ENCODE peak calls at places on chromosomes 5 and 9, in six cellular contexts. I is breast epithelium, L is upper lobe of right lung, R is cardiac muscle cell, Y is neuronal stem cell, Q is tibial nerve. J is an unnamed sample. For H3K9me3 and H3K4me1, the result is how much of the 10 kb centered on the place peaks cover.

GRCh38 chr5:38201158-38201557 is 57.2 kb upstream of the EGFLAM start:
- DNase-seq in I (no peak), L (no peak), R (no peak), Y (no peak), Q (no peak), J (no peak)

GRCh38 chr5:142537938-142538337 is 148.0 kb downstream of the FGF1 start:
- DNase-seq in I (no peak), L (no peak), R (no peak), Y (no peak), Q (no peak), J (no peak)

GRCh38 chr9:79477955-79478751 is 93.6 kb upstream of the TLE4 start:
- DNase-seq in I (no peak), L (no peak), R (peak), Y (peak), Q (no peak), J (peak)

GRCh38 chr5:165928971-165929370 is 2362.5 kb upstream of the WWC1 start:
- DNase-seq in I (no peak), L (no peak), R (no peak), Y (no peak), Q (no peak), J (no peak)

GRCh38 chr5:178365501-178366440 is 133.2 kb upstream of the PHYKPL start:
- DNase-seq in I (no peak), L (no peak), R (no peak), Y (no peak), Q (no peak), J (no peak)

GRCh38 chr9:18075253-18075977 is 398.5 kb upstream of the ADAMTSL1 start:
- DNase-seq in I (no peak), L (no peak), R (no peak), Y (no peak), Q (no peak), J (no peak)

GRCh38 chr5:9519537-9519936 is 26.3 kb downstream of the SEMA5A start:
- DNase-seq in I (no peak), L (no peak), R (no peak), Y (no peak), Q (no peak), J (no peak)

GRCh38 chr5:15007549-15008142 is 136.1 kb upstream of the ANKH start:
- DNase-seq in I (no peak), L (no peak), R (no peak), Y (no peak), Q (no peak), J (no peak)

GRCh38 chr5:133325834-133326233 is 274.0 kb downstream of the HSPA4 start:
- DNase-seq in I (no peak), L (no peak), R (no peak), Y (no peak), Q (no peak), J (no peak)

GRCh38 chr5:103271570-103272289 is 13.2 kb downstream of the MACIR start:
- DNase-seq in I (no peak), L (no peak), R (no peak), Y (no peak), Q (no peak), J (no peak)

GRCh38 chr9:109817146-109817845 is 37.3 kb downstream of the PALM2AKAP2 start:
- DNase-seq in I (no peak), L (no peak), R (no peak), Y (no peak), Q (no peak), J (no peak)

GRCh38 chr5:134464988-134465855 is 53.5 kb upstream of the CDKN2AIPNL start:
- DNase-seq in I (no peak), L (peak), R (peak), Y (no peak), Q (no peak), J (no peak)

GRCh38 chr5:126099077-126099476 is 324.1 kb upstream of the GRAMD2B start:
- DNase-seq in I (no peak), L (no peak), R (no peak), Y (no peak), Q (no peak), J (no peak)

GRCh38 chr9:130243015-130243881 is 22.3 kb upstream of the HMCN2 start:
- DNase-seq in I (peak), L (peak), R (peak), Y (peak), Q (peak), J (peak)

GRCh38 chr5:77937015-77937908 is 161.1 kb upstream of the TBCA start:
- DNase-seq in I (no peak), L (no peak), R (no peak), Y (no peak), Q (no peak), J (no peak)

GRCh38 chr9:129175515-129175824 is 2.6 kb downstream of the IER5L start:
- DNase-seq in I (no peak), L (no peak), R (no peak), Y (peak), Q (no peak), J (no peak)

GRCh38 chr5:88727705-88728313 is 155.2 kb downstream of the MEF2C start:
- DNase-seq in I (no peak), L (no peak), R (peak), Y (no peak), Q (no peak), J (no peak)

GRCh38 chr5:15645776-15646175 is 145.8 kb downstream of the FBXL7 start:
- DNase-seq in I (no peak), L (no peak), R (no peak), Y (no peak), Q (no peak), J (no peak)

GRCh38 chr5:150596826-150597225 is 43.6 kb upstream of the SYNPO start:
- DNase-seq in I (no peak), L (no peak), R (no peak), Y (no peak), Q (no peak), J (no peak)

GRCh38 chr5:108437425-108437824 is 55.5 kb upstream of the FBXL17 start:
- DNase-seq in I (no peak), L (no peak), R (no peak), Y (no peak), Q (no peak), J (no peak)

GRCh38 chr5:81782811-81783210 is 31.9 kb upstream of the SSBP2 start:
- DNase-seq in I (no peak), L (no peak), R (no peak), Y (no peak), Q (no peak), J (no peak)

GRCh38 chr9:3468407-3469205 is 57.2 kb downstream of the RFX3 start:
- DNase-seq in I (no peak), L (no peak), R (no peak), Y (no peak), Q (no peak), J (no peak)

GRCh38 chr5:139649082-139649991 is 1.2 kb downstream of the CXXC5 start:
- DNase-seq in I (peak), L (peak), R (peak), Y (no peak), Q (no peak), J (no peak)

GRCh38 chr9:131864531-131864930 is 124.7 kb upstream of the RAPGEF1 start:
- DNase-seq in I (no peak), L (no peak), R (no peak), Y (no peak), Q (no peak), J (no peak)

GRCh38 chr9:8188720-8189407 is 389.3 kb upstream of the DMAC1 start:
- DNase-seq in I (no peak), L (no peak), R (no peak), Y (no peak), Q (no peak), J (no peak)

GRCh38 chr5:33297760-33298216 is 143.0 kb upstream of the TARS1 start:
- DNase-seq in I (no peak), L (no peak), R (no peak), Y (no peak), Q (no peak), J (no peak)

GRCh38 chr5:148426514-148426913 is 42.8 kb downstream of the FBXO38 start:
- DNase-seq in I (no peak), L (no peak), R (no peak), Y (no peak), Q (no peak), J (no peak)

GRCh38 chr9:35406183-35406959 is 83.5 kb upstream of the RUSC2 start:
- DNase-seq in I (no peak), L (peak), R (peak), Y (peak), Q (no peak), J (no peak)

GRCh38 chr5:103232393-103232999 is 26.1 kb upstream of the MACIR start:
- DNase-seq in I (no peak), L (no peak), R (peak), Y (no peak), Q (no peak), J (peak)

GRCh38 chr5:173800340-173800739 is 87.8 kb upstream of the CPEB4 start:
- DNase-seq in I (no peak), L (no peak), R (no peak), Y (no peak), Q (no peak), J (no peak)

GRCh38 chr5:1555011-1555807 is 31.4 kb upstream of the LPCAT1 start:
- DNase-seq in I (peak), L (peak), R (no peak), Y (no peak), Q (no peak), J (no peak)

GRCh38 chr9:105187781-105188180 is 56.7 kb upstream of the SLC44A1 start:
- DNase-seq in I (no peak), L (no peak), R (no peak), Y (no peak), Q (no peak), J (no peak)

GRCh38 chr5:57202811-57203210 is 29.0 kb downstream of the GPBP1 start:
- DNase-seq in I (no peak), L (no peak), R (no peak), Y (no peak), Q (no peak), J (no peak)

GRCh38 chr5:31193591-31194457 is at the start of gene CDH6:
- DNase-seq in I (no peak), L (peak), R (peak), Y (peak), Q (no peak), J (no peak)

GRCh38 chr9:26723486-26723885 is 169.1 kb downstream of the CAAP1 start:
- DNase-seq in I (no peak), L (no peak), R (peak), Y (peak), Q (peak), J (no peak)

GRCh38 chr5:43711496-43711895 is 108.5 kb downstream of the NNT start:
- DNase-seq in I (no peak), L (no peak), R (no peak), Y (no peak), Q (no peak), J (no peak)

GRCh38 chr9:131404581-131404980 is 10.7 kb downstream of the PRRC2B start:
- DNase-seq in I (no peak), L (no peak), R (no peak), Y (no peak), Q (no peak), J (no peak)

GRCh38 chr5:149697001-149697400 is 33.1 kb upstream of the PPARGC1B start:
- DNase-seq in I (no peak), L (no peak), R (no peak), Y (no peak), Q (no peak), J (no peak)

GRCh38 chr9:92988215-92988731 is 41.0 kb downstream of the FGD3 start:
- DNase-seq in I (no peak), L (peak), R (no peak), Y (no peak), Q (no peak), J (no peak)

GRCh38 chr9:92983984-92984589 is 36.8 kb downstream of the FGD3 start:
- DNase-seq in I (no peak), L (no peak), R (no peak), Y (peak), Q (no peak), J (no peak)

GRCh38 chr9:92982130-92982529 is 34.8 kb downstream of the FGD3 start:
- DNase-seq in I (no peak), L (no peak), R (no peak), Y (no peak), Q (no peak), J (no peak)

GRCh38 chr9:92986175-92987110 is 39.1 kb downstream of the FGD3 start:
- DNase-seq in I (no peak), L (peak), R (no peak), Y (no peak), Q (no peak), J (no peak)

DNA sequence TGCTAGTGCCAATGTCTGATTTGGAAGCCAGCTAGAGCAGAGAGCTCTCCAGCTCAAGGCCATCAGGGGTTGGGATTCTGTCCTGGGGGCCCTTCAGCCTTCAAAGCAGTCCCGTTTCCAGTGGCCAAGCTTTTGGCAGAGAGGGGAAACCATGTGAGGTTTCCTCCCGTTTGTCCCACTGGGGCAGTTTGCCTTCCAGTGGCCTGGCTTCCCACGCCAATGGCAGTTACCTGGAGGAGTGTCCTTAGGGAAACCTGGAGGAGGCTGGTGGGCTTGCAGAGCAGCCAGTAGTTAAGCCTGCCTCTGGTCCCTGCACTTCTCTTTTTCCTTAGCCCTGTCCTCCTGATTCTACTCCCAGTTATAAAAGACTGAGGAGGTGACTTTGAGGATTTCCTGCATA is 37.7 kb downstream of the FGD3 start:
- DNase-seq in I (no peak), L (peak), R (no peak), Y (no peak), Q (no peak), J (no peak)
- H3K9me3 ChIP-seq in I (under half), L (under half), R (under half), Y (under half), Q (under half), J (under half)

DNA sequence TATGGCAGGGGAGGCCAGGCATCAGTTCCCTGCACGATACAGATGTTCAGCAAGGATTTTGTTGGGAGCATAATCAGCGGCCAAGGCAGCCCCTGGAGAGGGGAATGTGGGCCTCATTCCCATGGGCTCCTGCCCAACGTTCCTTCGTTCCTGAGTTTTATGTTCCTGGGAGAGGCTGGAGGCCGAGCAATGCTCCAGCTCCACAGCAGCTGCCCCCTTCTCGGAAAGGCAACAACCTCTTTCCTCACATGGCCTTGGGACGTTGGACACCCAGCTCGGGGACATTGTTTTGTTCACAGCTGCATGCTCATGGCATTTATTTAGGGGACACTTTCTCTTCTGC is 63.8 kb upstream of the COL15A1 start:
- DNase-seq in I (no peak), L (no peak), R (no peak), Y (no peak), Q (no peak), J (no peak)
- H3K27ac ChIP-seq in I (peak), L (no peak), R (no peak), Y (no peak), Q (no peak), J (no peak)

GRCh38 chr9:99059074-99059894 is 45.6 kb upstream of the TGFBR1 start:
- DNase-seq in I (no peak), L (no peak), R (no peak), Y (no peak), Q (no peak), J (no peak)
- H3K4me1 ChIP-seq in I (under half), L (under half), R (under half), Y (under half), Q (under half), J (half or more)

GRCh38 chr9:24738421-24738961 is 192.8 kb upstream of the IZUMO3 start:
- DNase-seq in I (no peak), L (peak), R (no peak), Y (no peak), Q (no peak), J (no peak)
- H3K9me3 ChIP-seq in I (under half), L (under half), R (under half), Y (under half), Q (under half), J (under half)

GRCh38 chr9:121701736-121702261 is 50.4 kb downstream of the DAB2IP start:
- DNase-seq in I (no peak), L (no peak), R (no peak), Y (no peak), Q (no peak), J (no peak)
- H3K27ac ChIP-seq in I (peak), L (no peak), R (no peak), Y (no peak), Q (no peak), J (no peak)